ENCODE peak calls at places on chromosomes 3 and 15, in nine cellular contexts. W, J, S, I, O, M, F, H and U are unnamed samples.

GRCh38 chr15:65730560-65731172 is 61.4 kb downstream of the DENND4A start:
- DNase-seq in W (no peak), J (no peak), S (no peak), I (peak; percentile 10), O (no peak), M (peak; percentile 43), F (peak; percentile 15), H (no peak), U (no peak)

GRCh38 chr3:195537995-195538394 is 5.1 kb downstream of the PPP1R2 start:
- DNase-seq in W (no peak), J (no peak), S (no peak), I (no peak), O (no peak), M (no peak), F (no peak), H (no peak), U (no peak)

GRCh38 chr15:48537277-48538113 is 108.0 kb downstream of the FBN1 start:
- DNase-seq in W (no peak), J (peak; percentile 38), S (peak; percentile 21), I (no peak), O (no peak), M (peak; percentile 52), F (no peak), H (no peak), U (no peak)

GRCh38 chr3:53773586-53774368 is 72.4 kb downstream of the CHDH start:
- DNase-seq in W (no peak), J (peak; percentile 40), S (no peak), I (no peak), O (no peak), M (peak; percentile 89), F (no peak), H (peak; percentile 73), U (no peak)

GRCh38 chr3:7285502-7285901 is 424.6 kb downstream of the GRM7 start:
- DNase-seq in W (no peak), J (no peak), S (no peak), I (peak; percentile 49), O (no peak), M (peak; percentile 1), F (no peak), H (no peak), U (no peak)

GRCh38 chr3:46477756-46478155 is 13.1 kb upstream of the LTF start:
- DNase-seq in W (no peak), J (no peak), S (no peak), I (no peak), O (no peak), M (no peak), F (no peak), H (no peak), U (no peak)

GRCh38 chr3:58723197-58723596 is 56.6 kb upstream of the FAM3D start:
- DNase-seq in W (no peak), J (no peak), S (no peak), I (no peak), O (no peak), M (peak; percentile 3), F (no peak), H (no peak), U (no peak)

GRCh38 chr3:64414043-64414442 is 188.8 kb upstream of the PRICKLE2 start:
- DNase-seq in W (no peak), J (no peak), S (no peak), I (no peak), O (no peak), M (no peak), F (no peak), H (no peak), U (no peak)

GRCh38 chr15:81758789-81759188 is 287.0 kb downstream of the MEX3B start:
- DNase-seq in W (no peak), J (no peak), S (no peak), I (no peak), O (no peak), M (no peak), F (no peak), H (no peak), U (no peak)

GRCh38 chr3:126464997-126465396 is 10.7 kb downstream of the ZXDC start:
- DNase-seq in W (no peak), J (peak; percentile 5), S (no peak), I (no peak), O (peak; percentile 48), M (no peak), F (no peak), H (no peak), U (no peak)

GRCh38 chr15:62406268-62406667 is 241.2 kb upstream of the C2CD4B start:
- DNase-seq in W (no peak), J (no peak), S (no peak), I (no peak), O (no peak), M (no peak), F (no peak), H (no peak), U (no peak)

GRCh38 chr3:166125179-166125578 is 288.0 kb upstream of the BCHE start:
- DNase-seq in W (no peak), J (no peak), S (no peak), I (no peak), O (no peak), M (no peak), F (no peak), H (no peak), U (no peak)

GRCh38 chr3:160480931-160481330 is 31.3 kb upstream of the TRIM59 start:
- DNase-seq in W (no peak), J (no peak), S (no peak), I (no peak), O (no peak), M (peak; percentile 45), F (no peak), H (peak; percentile 41), U (no peak)

GRCh38 chr3:20552605-20553275 is 366.7 kb upstream of the SGO1 start:
- DNase-seq in W (no peak), J (no peak), S (peak; percentile 4), I (no peak), O (no peak), M (no peak), F (no peak), H (no peak), U (no peak)
- TF ChIP-seq CTCF in W (no peak), J (no peak), S (no peak), I (no peak), O (no peak), M (no peak), F (no peak), H (no peak), U (no peak)

GRCh38 chr15:42804739-42805138 is 67.8 kb upstream of the CDAN1 start:
- DNase-seq in W (no peak), J (no peak), S (no peak), I (no peak), O (no peak), M (peak; percentile 5), F (no peak), H (no peak), U (no peak)

GRCh38 chr15:42805266-42805665 is 68.3 kb upstream of the CDAN1 start:
- DNase-seq in W (no peak), J (no peak), S (no peak), I (no peak), O (no peak), M (no peak), F (no peak), H (no peak), U (no peak)

GRCh38 chr15:42800731-42801474 is 64.0 kb upstream of the CDAN1 start:
- DNase-seq in W (no peak), J (no peak), S (no peak), I (no peak), O (no peak), M (no peak), F (no peak), H (no peak), U (no peak)

GRCh38 chr15:42803436-42803835 is 66.5 kb upstream of the CDAN1 start:
- DNase-seq in W (no peak), J (no peak), S (no peak), I (no peak), O (no peak), M (no peak), F (no peak), H (no peak), U (no peak)

DNA sequence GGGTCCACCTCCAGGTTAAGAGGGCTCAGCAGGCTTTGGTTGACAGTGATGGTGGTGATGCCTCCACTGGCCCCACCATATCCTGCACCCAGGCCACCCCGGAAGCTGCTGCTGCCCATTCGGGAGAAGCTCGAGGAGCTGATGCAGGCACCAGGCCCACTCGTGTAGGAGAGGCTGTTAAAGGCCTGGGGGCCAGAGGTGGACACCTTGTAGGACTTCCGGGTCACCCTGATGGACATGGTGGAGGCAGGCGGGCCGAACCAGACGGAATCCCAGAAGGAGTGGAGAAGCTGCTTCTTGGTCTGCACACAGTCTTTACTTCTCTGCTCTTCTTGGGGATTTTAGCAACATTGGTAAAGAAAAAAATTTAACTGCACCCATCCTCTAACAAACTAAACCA is 65.2 kb upstream of the CDAN1 start:
- DNase-seq in W (no peak), J (no peak), S (no peak), I (no peak), O (no peak), M (no peak), F (no peak), H (no peak), U (no peak)
- H3K4me3 ChIP-seq in W (no peak overlapping the region), J (no peak overlapping the region), S (no peak overlapping the region), I (no peak overlapping the region), O (no peak overlapping the region), M (no peak overlapping the region), F (no peak overlapping the region), H (no peak overlapping the region), U (no peak overlapping the region)

DNA sequence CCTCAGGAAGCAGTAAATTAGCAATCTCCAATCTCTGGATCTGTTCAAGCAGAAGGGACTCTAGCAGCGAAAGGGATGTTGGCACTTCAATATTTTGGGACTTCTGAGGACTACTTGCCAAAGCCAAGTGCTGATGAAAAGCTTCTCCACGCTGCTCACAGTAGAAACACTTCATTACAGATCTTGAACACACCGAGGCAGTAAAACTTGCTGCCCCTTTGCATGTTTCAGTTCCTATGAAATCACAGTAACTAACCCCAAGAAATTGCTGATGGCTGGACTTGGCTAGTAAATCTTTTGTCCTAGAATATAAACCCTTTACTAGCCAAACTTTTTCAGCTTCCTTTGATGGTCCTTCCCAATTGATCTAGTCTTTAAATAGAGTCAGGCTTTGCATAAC is 750.5 kb upstream of the GRM7 start:
- DNase-seq in W (no peak), J (no peak), S (no peak), I (no peak), O (no peak), M (no peak), F (no peak), H (no peak), U (no peak)
- TF ChIP-seq CTCF in W (no peak), J (no peak), S (no peak), I (no peak), O (no peak), M (no peak), F (no peak), H (no peak), U (no peak)

DNA sequence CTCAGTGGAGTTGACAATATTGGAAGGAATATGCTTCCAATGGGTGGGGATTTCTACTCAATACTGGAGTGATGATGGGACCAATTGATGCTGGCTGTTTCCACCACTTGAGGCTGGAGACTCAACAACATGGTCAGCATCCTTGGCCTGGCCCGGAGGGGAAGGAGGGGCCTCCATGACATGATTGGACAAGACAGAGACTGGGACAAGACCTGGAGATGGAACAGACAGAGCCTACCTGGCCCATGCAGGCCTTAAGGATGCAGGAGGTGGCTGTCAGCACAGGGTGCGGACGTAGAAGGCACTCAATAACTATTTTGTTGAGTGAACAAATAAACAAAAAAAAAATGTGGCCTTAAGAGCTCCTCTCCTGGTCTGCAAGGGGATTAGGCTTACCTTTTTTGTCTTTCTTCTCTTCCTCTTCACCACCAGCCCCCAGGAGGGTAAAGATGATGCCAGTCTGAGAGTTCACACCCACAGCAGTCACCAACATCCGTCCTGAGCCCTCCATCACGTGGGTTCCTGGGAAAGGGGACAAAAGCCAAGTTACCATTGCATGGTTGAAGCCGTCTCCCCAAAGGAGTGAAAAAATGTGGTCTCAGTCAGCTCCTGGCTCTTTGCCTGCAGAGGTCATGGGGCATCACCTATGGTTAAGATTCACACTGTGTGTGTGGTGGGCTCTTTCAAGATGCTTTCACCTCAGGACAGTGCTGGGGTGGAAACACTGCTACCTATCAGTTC is 67.1 kb upstream of the SEC13 start:
- DNase-seq in W (no peak), J (no peak), S (no peak), I (no peak), O (peak; percentile 21), M (no peak), F (peak; percentile 61), H (peak; percentile 32), U (no peak)
- H3K4me3 ChIP-seq in W (no peak overlapping the region), J (no peak overlapping the region), S (no peak overlapping the region), I (no peak overlapping the region), O (no peak overlapping the region), M (no peak overlapping the region), F (no peak overlapping the region), H (no peak overlapping the region), U (no peak overlapping the region)